ENCODE peak calls at places on chromosomes 1 and 21, in nine cellular contexts. H is sigmoid colon, P is tibial artery, Z is H9, N is cardiac muscle cell, R is prostate gland, T is left ventricle myocardium inferior, Q is ovary, F is HCT116. J is an unnamed sample.

GRCh38 chr1:84861988-84862644 is 30.9 kb downstream of the LPAR3 start:
- DNase-seq in Z (no peak), P (no peak), F (no peak), Q (no peak), T (no peak), N (no peak), H (no peak), R (no peak), J (no peak)

GRCh38 chr1:6269271-6269996 is 8.5 kb upstream of the GPR153 start:
- DNase-seq in P (no peak), Q (no peak), Z (no peak), N (no peak), F (no peak), T (no peak), H (peak), R (no peak), J (no peak)

GRCh38 chr1:164868990-164869389 is 310.0 kb downstream of the PBX1 start:
- DNase-seq in N (no peak), H (no peak), F (no peak), Z (no peak), R (peak), T (no peak), Q (no peak), P (no peak), J (no peak)

GRCh38 chr1:231232870-231233734 is 7.9 kb upstream of the GNPAT start:
- DNase-seq in F (no peak), H (no peak), R (no peak), N (no peak), P (no peak), Q (no peak), T (no peak), Z (no peak), J (no peak)

GRCh38 chr21:42695324-42696025 is 42.1 kb downstream of the PDE9A start:
- DNase-seq in Q (no peak), T (no peak), R (no peak), P (peak), N (peak), F (no peak), H (peak), Z (no peak), J (no peak)

GRCh38 chr1:19435851-19436465 is 49.4 kb downstream of the CAPZB start:
- DNase-seq in P (no peak), Q (no peak), H (peak), T (no peak), R (no peak), Z (no peak), F (no peak), N (peak), J (peak)

GRCh38 chr21:33412832-33413519 is 9.8 kb downstream of the IFNGR2 start:
- DNase-seq in Z (peak), T (no peak), N (no peak), P (no peak), F (no peak), Q (no peak), R (no peak), H (no peak), J (no peak)

GRCh38 chr21:45439901-45440461 is 35.0 kb downstream of the COL18A1 start:
- DNase-seq in Q (no peak), F (no peak), N (no peak), T (no peak), P (no peak), Z (no peak), H (no peak), R (no peak), J (no peak)

GRCh38 chr1:41504126-41505035 is 19.9 kb upstream of the EDN2 start:
- DNase-seq in H (no peak), R (no peak), F (peak), T (no peak), Q (no peak), Z (no peak), P (no peak), N (peak), J (peak)

GRCh38 chr1:2322065-2322571 is 69.2 kb downstream of the MORN1 start:
- DNase-seq in Q (peak), P (peak), R (no peak), T (peak), H (peak), F (no peak), Z (peak), N (peak), J (peak)

GRCh38 chr1:205272541-205272940 is 44.8 kb downstream of the TMCC2 start:
- DNase-seq in F (no peak), R (no peak), N (no peak), T (no peak), H (no peak), P (no peak), Q (no peak), Z (no peak), J (no peak)

GRCh38 chr1:172905452-172905851 is 145.3 kb downstream of the TNFSF18 start:
- DNase-seq in R (no peak), H (no peak), F (no peak), T (no peak), Q (no peak), N (no peak), P (no peak), Z (no peak), J (no peak)

GRCh38 chr1:172603816-172604215 is 55.1 kb upstream of the FASLG start:
- DNase-seq in T (no peak), Q (no peak), N (no peak), H (no peak), F (no peak), P (no peak), Z (no peak), R (no peak), J (no peak)

GRCh38 chr1:17434591-17434990 is 4.9 kb downstream of the RCC2 start:
- DNase-seq in N (no peak), R (no peak), P (no peak), F (no peak), Q (no peak), H (no peak), Z (peak), T (no peak), J (no peak)

GRCh38 chr1:180486092-180486491 is 16.3 kb downstream of the ACBD6 start:
- DNase-seq in H (no peak), P (no peak), Z (no peak), R (no peak), T (no peak), N (no peak), Q (no peak), F (no peak), J (no peak)

GRCh38 chr1:27650527-27651175 is 15.7 kb upstream of the FGR start:
- DNase-seq in P (no peak), F (peak), H (no peak), T (no peak), Z (peak), Q (no peak), R (no peak), N (peak), J (peak)

GRCh38 chr1:197696372-197696771 is 78.9 kb downstream of the DENND1B start:
- DNase-seq in Z (no peak), N (peak), Q (no peak), F (no peak), P (no peak), T (no peak), H (no peak), R (no peak), J (no peak)

GRCh38 chr1:197695961-197696360 is 79.3 kb downstream of the DENND1B start:
- DNase-seq in Z (no peak), Q (peak), H (no peak), T (no peak), N (peak), R (no peak), F (no peak), P (no peak), J (no peak)

GRCh38 chr1:197691816-197692215 is 83.5 kb downstream of the DENND1B start:
- DNase-seq in T (no peak), Z (no peak), Q (no peak), H (no peak), R (no peak), N (no peak), F (no peak), P (no peak), J (no peak)

GRCh38 chr1:197690074-197690473 is 85.2 kb downstream of the DENND1B start:
- DNase-seq in Q (no peak), R (no peak), F (no peak), T (no peak), H (no peak), Z (no peak), N (no peak), P (no peak), J (no peak)

GRCh38 chr1:197692965-197693364 is 82.3 kb downstream of the DENND1B start:
- DNase-seq in N (peak), T (no peak), H (no peak), P (no peak), Z (no peak), Q (no peak), R (no peak), F (peak), J (no peak)
- TF ChIP-seq CTCF in N (peak), T (peak), H (no peak), P (no peak), Z (no peak), Q (no peak), R (no peak), F (peak), J (no peak)

GRCh38 chr21:21345296-21345695 is 347.1 kb downstream of the NCAM2 start:
- DNase-seq in N (no peak), Q (no peak), H (no peak), T (no peak), Z (no peak), R (no peak), F (no peak), P (no peak), J (no peak)

GRCh38 chr21:21345872-21346271 is 347.7 kb downstream of the NCAM2 start:
- DNase-seq in T (no peak), N (no peak), R (no peak), H (no peak), P (no peak), Z (no peak), F (no peak), Q (no peak), J (no peak)

GRCh38 chr21:21341041-21341440 is 342.8 kb downstream of the NCAM2 start:
- DNase-seq in T (no peak), Z (no peak), P (no peak), H (no peak), N (no peak), R (no peak), Q (no peak), F (no peak), J (no peak)
- H3K27ac ChIP-seq in T (no peak), Z (no peak), P (no peak), H (no peak), N (no peak), R (no peak), Q (no peak), F (no peak), J (no peak)

GRCh38 chr1:61523219-61523618 is 201.7 kb downstream of the TM2D1 start:
- DNase-seq in N (peak), T (no peak), H (no peak), Z (no peak), R (no peak), P (no peak), F (no peak), Q (no peak), J (no peak)
- TF ChIP-seq CTCF in N (no peak), T (no peak), H (no peak), Z (no peak), R (no peak), P (no peak), F (no peak), Q (no peak), J (no peak)

GRCh38 chr1:62336638-62337534 is 17.7 kb upstream of the KANK4 start:
- DNase-seq in N (no peak), H (no peak), Q (no peak), P (no peak), R (no peak), Z (no peak), T (no peak), F (no peak), J (no peak)

GRCh38 chr1:62335656-62336055 is 16.4 kb upstream of the KANK4 start:
- DNase-seq in P (no peak), N (no peak), H (no peak), Q (no peak), Z (peak), F (no peak), R (no peak), T (no peak), J (no peak)

GRCh38 chr1:62334434-62334833 is 15.2 kb upstream of the KANK4 start:
- DNase-seq in T (no peak), N (no peak), H (no peak), Z (no peak), P (no peak), F (no peak), Q (no peak), R (no peak), J (no peak)

GRCh38 chr1:62337785-62338631 is 18.8 kb upstream of the KANK4 start:
- DNase-seq in F (no peak), Q (no peak), R (no peak), T (no peak), P (no peak), Z (peak), H (no peak), N (peak), J (peak)

GRCh38 chr1:62337535-62337784 is 18.2 kb upstream of the KANK4 start:
- DNase-seq in F (no peak), H (no peak), Z (no peak), P (no peak), N (no peak), R (no peak), Q (no peak), T (no peak), J (no peak)
- H3K27ac ChIP-seq in F (no peak), H (no peak), Z (no peak), P (no peak), N (no peak), R (no peak), Q (no peak), T (peak), J (no peak)

GRCh38 chr1:204130989-204131892 is 20.6 kb downstream of the ETNK2 start:
- DNase-seq in Q (peak), F (peak), R (no peak), T (no peak), Z (no peak), H (no peak), P (peak), N (peak), J (peak)
- TF ChIP-seq CTCF in Q (no peak), F (no peak), R (no peak), T (no peak), Z (peak), H (no peak), P (no peak), N (peak), J (peak)

DNA sequence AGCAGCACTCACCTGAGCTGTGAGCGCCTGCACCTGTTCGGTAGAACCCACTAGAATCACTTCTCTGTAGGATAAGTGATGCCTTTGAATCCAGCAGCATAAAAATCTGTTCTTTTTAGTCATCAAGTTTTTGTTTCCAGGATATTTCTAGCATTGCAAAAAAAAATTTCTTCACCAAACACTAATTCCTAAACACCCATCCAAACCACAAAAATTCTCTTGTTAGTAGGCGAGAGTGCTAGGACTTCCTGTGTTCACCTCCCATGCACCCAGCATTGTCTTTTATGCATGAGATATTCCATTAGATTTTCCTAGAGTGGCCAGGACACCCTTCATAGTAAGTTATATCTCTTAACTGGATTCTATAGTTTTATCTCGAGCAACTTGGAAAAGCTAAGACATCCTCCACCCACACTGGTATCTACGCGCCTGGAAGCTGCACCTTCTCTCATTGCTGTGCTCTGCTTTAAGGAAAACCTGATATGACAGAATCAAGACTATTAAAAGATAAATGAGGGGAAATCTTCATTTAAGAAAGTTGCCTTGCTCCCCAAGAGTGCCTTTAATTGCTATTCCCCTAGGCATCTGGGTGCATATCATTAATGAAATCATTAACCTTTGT is 12.3 kb downstream of the SERTAD4 start:
- DNase-seq in H (no peak), N (peak), T (no peak), Q (no peak), P (no peak), Z (no peak), F (no peak), R (no peak), J (no peak)
- H3K27ac ChIP-seq in H (no peak), N (no peak), T (no peak), Q (no peak), P (no peak), Z (no peak), F (no peak), R (no peak), J (no peak)

DNA sequence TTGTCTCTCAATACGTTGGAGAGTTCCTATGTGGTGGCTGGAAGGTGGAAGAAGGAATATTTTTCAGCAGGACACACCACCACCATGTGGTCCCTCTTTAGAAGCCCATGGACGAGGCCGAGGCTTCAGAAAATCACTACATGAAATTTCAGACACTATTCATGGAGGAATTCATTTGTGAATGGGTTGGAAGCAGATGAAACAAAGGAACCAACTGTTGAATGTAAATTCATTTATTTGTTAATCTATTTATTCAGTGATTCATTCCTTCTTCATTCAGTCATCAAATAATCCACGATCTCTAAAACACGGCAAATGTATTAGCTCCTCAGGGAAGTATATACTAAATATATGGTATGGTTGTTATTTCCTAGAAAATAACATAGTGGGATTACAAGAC is 12.2 kb downstream of the SLC35F3 start:
- DNase-seq in P (no peak), T (no peak), N (no peak), Z (no peak), R (no peak), F (no peak), H (no peak), Q (no peak), J (no peak)
- TF ChIP-seq CTCF in P (no peak), T (no peak), N (no peak), Z (no peak), R (no peak), F (peak), H (no peak), Q (no peak), J (no peak)

DNA sequence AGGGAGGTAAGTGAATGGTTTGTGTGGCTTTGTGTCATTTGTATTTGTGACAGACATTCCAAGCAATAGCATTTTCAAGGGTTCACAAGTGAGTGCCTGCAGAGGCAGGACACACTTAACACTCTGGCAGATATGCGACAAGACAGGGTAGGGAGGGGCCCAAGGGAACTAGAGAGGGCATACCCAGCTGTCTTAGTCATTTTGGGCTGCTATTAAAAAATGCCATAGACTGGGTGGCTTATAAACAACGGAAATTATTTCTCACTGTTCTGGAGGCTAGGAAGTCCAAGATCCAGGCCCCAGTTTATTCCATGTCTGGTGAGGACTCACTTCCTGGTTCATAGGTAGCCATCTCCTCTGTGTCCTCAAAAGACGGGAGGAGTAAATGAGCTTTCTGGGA is 137.4 kb downstream of the FGGY start:
- DNase-seq in H (no peak), F (no peak), N (no peak), Q (no peak), T (no peak), R (no peak), P (no peak), Z (no peak), J (no peak)
- H3K27ac ChIP-seq in H (no peak), F (no peak), N (no peak), Q (no peak), T (no peak), R (no peak), P (peak), Z (no peak), J (no peak)

J was measured in brain microvascular endothelial cell.